ENCODE peak calls at places on chromosomes 11 and 22, in nine cellular contexts. V is kidney epithelial cell, P is stomach, F is fibroblast of mammary gland, I is pancreas, Y is left lung, D is heart left ventricle, O is H1, T is psoas muscle. R is an unnamed sample.

GRCh38 chr11:45045692-45046471 is 95.2 kb upstream of the TP53I11 start:
- DNase-seq in T (peak; percentile 74), F (peak; percentile 78), I (no peak), D (peak; percentile 61), P (peak; percentile 31), V (peak; percentile 7), Y (peak; percentile 87), O (no peak), R (no peak)

GRCh38 chr11:57248780-57249383 is 11.8 kb upstream of the APLNR start:
- DNase-seq in P (peak; percentile 46), F (peak; percentile 73), V (no peak), O (peak; percentile 85), T (peak; percentile 83), Y (no peak), D (peak; percentile 81), I (peak; percentile 61), R (peak; percentile 44)

GRCh38 chr11:118076754-118077281 is at the start of gene TMPRSS4:
- DNase-seq in F (no peak), Y (no peak), I (no peak), D (no peak), V (peak; percentile 48), O (no peak), T (peak; percentile 26), P (peak; percentile 76), R (no peak)

GRCh38 chr11:118663381-118663780 is 16.1 kb downstream of the TREH start:
- DNase-seq in I (no peak), P (no peak), T (no peak), V (no peak), O (no peak), D (no peak), F (no peak), Y (no peak), R (no peak)

GRCh38 chr11:56932572-56933235 is 56.0 kb upstream of the OR5AK2 start:
- DNase-seq in T (no peak), V (peak; percentile 81), D (no peak), P (no peak), I (no peak), F (peak; percentile 85), O (no peak), Y (no peak), R (no peak)

GRCh38 chr11:61627831-61628753 is 47.2 kb upstream of the SYT7 start:
- DNase-seq in F (peak; percentile 82), V (no peak), D (peak; percentile 75), T (peak; percentile 83), I (peak; percentile 85), Y (no peak), P (peak; percentile 81), O (peak; percentile 92), R (peak; percentile 38)

GRCh38 chr11:125331357-125331756 is 164.7 kb downstream of the FEZ1 start:
- DNase-seq in O (no peak), F (no peak), I (no peak), T (no peak), P (no peak), V (no peak), D (no peak), Y (no peak), R (no peak)

GRCh38 chr11:112658521-112658920 is 302.7 kb upstream of the NCAM1 start:
- DNase-seq in T (no peak), Y (no peak), F (no peak), D (peak; percentile 56), I (no peak), V (no peak), P (no peak), O (no peak), R (no peak)

GRCh38 chr22:17590586-17590985 is 27.3 kb downstream of the SLC25A18 start:
- DNase-seq in F (no peak), T (no peak), O (no peak), Y (no peak), D (no peak), I (no peak), V (no peak), P (no peak), R (no peak)

GRCh38 chr11:101553891-101554292 is 29.9 kb downstream of the TRPC6 start:
- DNase-seq in P (no peak), T (no peak), I (no peak), F (no peak), Y (no peak), D (no peak), V (no peak), O (no peak), R (peak; percentile 62)

GRCh38 chr11:72483412-72484186 is 49.3 kb upstream of the CLPB start:
- DNase-seq in D (no peak), T (no peak), P (no peak), I (no peak), O (no peak), F (peak; percentile 59), Y (no peak), V (no peak), R (peak; percentile 9)

GRCh38 chr11:121688860-121689614 is 236.3 kb upstream of the SORL1-AS1 start:
- DNase-seq in P (no peak), F (no peak), D (no peak), T (no peak), I (no peak), V (no peak), Y (no peak), O (no peak), R (no peak)

GRCh38 chr22:35421121-35421520 is 21.2 kb downstream of the MCM5 start:
- DNase-seq in P (no peak), I (no peak), O (no peak), D (no peak), T (no peak), V (no peak), Y (peak; percentile 20), F (no peak), R (no peak)

GRCh38 chr11:39374963-39375698 is 2084.3 kb downstream of the LRRC4C start:
- DNase-seq in F (peak; percentile 11), D (no peak), Y (no peak), I (no peak), V (no peak), P (no peak), O (no peak), T (no peak), R (peak; percentile 18)

DNA sequence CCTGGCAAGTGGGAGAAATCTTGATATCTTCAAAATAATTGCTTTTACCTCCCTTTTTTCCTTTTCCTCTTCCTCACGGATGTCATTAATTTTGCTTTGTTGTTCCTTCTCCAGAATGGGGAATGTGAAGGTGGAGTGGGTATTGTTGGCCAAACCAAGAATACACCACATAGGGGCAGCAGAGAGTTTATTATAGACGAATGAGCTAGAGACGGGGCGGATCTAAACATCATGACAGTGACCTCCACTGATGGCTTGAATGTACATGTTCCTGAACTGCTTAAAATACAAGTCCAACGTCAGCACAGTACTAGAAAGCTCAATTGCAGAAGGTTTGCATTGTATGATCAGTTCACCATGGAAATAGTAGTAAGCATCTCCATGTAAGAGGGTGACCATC is 122.3 kb upstream of the SNX19 start:
- DNase-seq in Y (no peak), I (no peak), O (no peak), D (no peak), F (peak; percentile 28), V (no peak), P (no peak), T (no peak), R (peak; percentile 26)
- TF ChIP-seq CTCF in Y (no peak), I (no peak), O (peak; percentile 68), D (no peak), F (peak; percentile 31), V (no peak), P (no peak), T (no peak), R (peak; percentile 34)

GRCh38 chr22:31080848-31081649 is at the start of gene SMTN:
- DNase-seq in P (peak; percentile 96), V (peak; percentile 51), T (peak; percentile 95), O (peak; percentile 99), F (peak; percentile 81), D (peak; percentile 95), Y (peak; percentile 96), I (peak; percentile 97), R (peak; percentile 91)

GRCh38 chr22:31081963-31082605 is 966 bp downstream of the SMTN start:
- DNase-seq in I (no peak), V (no peak), F (peak; percentile 73), T (no peak), P (no peak), Y (no peak), D (no peak), O (no peak), R (no peak)

GRCh38 chr22:31083377-31083768 is 2.3 kb downstream of the SMTN start:
- DNase-seq in O (no peak), D (peak; percentile 34), T (no peak), F (no peak), Y (no peak), I (peak; percentile 94), P (peak; percentile 92), V (no peak), R (no peak)

GRCh38 chr22:31083923-31084810 is 3.0 kb downstream of the SMTN start:
- DNase-seq in P (no peak), O (no peak), V (no peak), F (no peak), Y (no peak), I (peak; percentile 56), T (peak; percentile 53), D (no peak), R (peak; percentile 31)

GRCh38 chr22:31082606-31083376 is 1.7 kb downstream of the SMTN start:
- DNase-seq in D (peak; percentile 85), V (no peak), I (no peak), O (peak; percentile 79), F (peak; percentile 77), T (peak; percentile 83), Y (no peak), P (peak; percentile 69), R (peak; percentile 41)
- H3K4me3 ChIP-seq in D (peak overlapping the region; percentile 79), V (peak overlapping the region; percentile 68), I (no peak overlapping the region), O (no peak overlapping the region), F (peak overlapping the region; percentile 92), T (peak overlapping the region; percentile 89), Y (peak overlapping the region; percentile 77), P (peak overlapping the region; percentile 53), R (no peak overlapping the region)

GRCh38 chr11:66343176-66343575 is 1.7 kb downstream of the BRMS1 start:
- DNase-seq in P (no peak), Y (peak; percentile 4), F (no peak), I (peak; percentile 7), D (peak; percentile 8), O (no peak), T (peak; percentile 5), V (no peak), R (no peak)

GRCh38 chr11:66345316-66345649 is 379 bp upstream of the BRMS1 start:
- DNase-seq in V (no peak), I (no peak), O (no peak), Y (no peak), P (no peak), T (no peak), D (no peak), F (no peak), R (no peak)

GRCh38 chr11:66347425-66348276 is at the start of gene B4GAT1:
- DNase-seq in O (peak; percentile 84), T (peak; percentile 90), D (peak; percentile 82), I (peak; percentile 92), V (peak; percentile 69), P (peak; percentile 86), Y (peak; percentile 90), F (peak; percentile 92), R (peak; percentile 94)

GRCh38 chr11:66346476-66347424 is 679 bp downstream of the B4GAT1 start:
- DNase-seq in T (peak; percentile 61), V (no peak), D (peak; percentile 52), Y (peak; percentile 83), I (peak; percentile 87), O (peak; percentile 68), P (peak; percentile 41), F (no peak), R (no peak)

GRCh38 chr11:66344550-66345315 is at the start of gene BRMS1:
- DNase-seq in D (peak; percentile 100), T (peak; percentile 99), Y (peak; percentile 100), P (peak; percentile 99), V (peak; percentile 91), O (peak; percentile 98), I (peak; percentile 99), F (peak; percentile 96), R (peak; percentile 96)
- TF ChIP-seq CTCF in D (no peak), T (peak; percentile 28), Y (peak; percentile 36), P (no peak), V (no peak), O (no peak), I (no peak), F (peak; percentile 12), R (peak; percentile 11)

GRCh38 chr22:44360306-44360685 is 47.5 kb upstream of the SHISAL1 start:
- DNase-seq in D (no peak), P (no peak), O (no peak), F (no peak), Y (peak; percentile 45), V (no peak), T (no peak), I (peak; percentile 30), R (no peak)
- H3K4me3 ChIP-seq in D (no peak overlapping the region), P (no peak overlapping the region), O (no peak overlapping the region), F (no peak overlapping the region), Y (no peak overlapping the region), V (no peak overlapping the region), T (no peak overlapping the region), I (no peak overlapping the region), R (no peak overlapping the region)